ENCODE peak calls at places on chromosome 14, in eight cellular contexts. A is mesothelial cell of epicardium, D is chondrocyte, I is epithelial cell of proximal tubule, P is AG10803, R is fibroblast of mammary gland, L is progenitor cell of endocrine pancreas, O is Caco-2. M is an unnamed sample.

GRCh38 chr14:61545716-61546455 is 149.4 kb upstream of the HIF1A start:
- DNase-seq in O (no peak), I (no peak), D (no peak), A (no peak), R (no peak), L (no peak), P (no peak), M (no peak)

GRCh38 chr14:91303091-91303923 is 58.8 kb upstream of the GPR68 start:
- DNase-seq in R (peak; percentile 7), L (no peak), P (no peak), O (peak; percentile 52), I (no peak), A (no peak), D (no peak), M (peak; percentile 97)

GRCh38 chr14:93619176-93619793 is 169.0 kb downstream of the PRIMA1 start:
- DNase-seq in L (peak; percentile 11), R (peak; percentile 61), D (no peak), P (peak; percentile 44), I (peak; percentile 7), A (peak; percentile 41), O (peak; percentile 45), M (peak; percentile 46)

GRCh38 chr14:92481386-92481785 is 32.2 kb upstream of the RIN3 start:
- DNase-seq in A (no peak), P (peak; percentile 74), O (no peak), D (no peak), L (no peak), I (no peak), R (peak; percentile 64), M (no peak)

GRCh38 chr14:71242237-71242748 is 335.0 kb downstream of the PCNX1 start:
- DNase-seq in A (no peak), I (no peak), O (no peak), R (peak; percentile 84), D (no peak), L (no peak), P (peak; percentile 94), M (no peak)

GRCh38 chr14:51653096-51653814 is 1.5 kb downstream of the FRMD6 start:
- DNase-seq in L (no peak), R (peak; percentile 77), P (peak; percentile 88), I (peak; percentile 56), O (peak; percentile 20), A (no peak), D (no peak), M (peak; percentile 21)

GRCh38 chr14:91265404-91265803 is 20.9 kb upstream of the GPR68 start:
- DNase-seq in P (no peak), D (no peak), L (no peak), I (no peak), A (no peak), O (no peak), R (no peak), M (no peak)

GRCh38 chr14:42429401-42429800 is 822.7 kb downstream of the LRFN5 start:
- DNase-seq in P (no peak), R (no peak), I (no peak), D (no peak), O (no peak), A (no peak), L (no peak), M (no peak)

GRCh38 chr14:36162267-36162666 is 14.3 kb downstream of the PTCSC3 start:
- DNase-seq in O (no peak), R (no peak), D (no peak), I (no peak), A (no peak), P (no peak), L (no peak), M (no peak)

GRCh38 chr14:88104710-88105109 is 99.8 kb downstream of the GPR65 start:
- DNase-seq in A (no peak), P (no peak), I (no peak), O (no peak), R (no peak), D (no peak), L (no peak), M (no peak)

GRCh38 chr14:88106377-88106776 is 101.4 kb downstream of the GPR65 start:
- DNase-seq in O (no peak), A (no peak), R (no peak), D (no peak), L (no peak), I (no peak), P (no peak), M (no peak)
- TF ChIP-seq CTCF in O (no peak), A (no peak), R (no peak), D (no peak), L (no peak), I (no peak), P (no peak), M (no peak)

DNA sequence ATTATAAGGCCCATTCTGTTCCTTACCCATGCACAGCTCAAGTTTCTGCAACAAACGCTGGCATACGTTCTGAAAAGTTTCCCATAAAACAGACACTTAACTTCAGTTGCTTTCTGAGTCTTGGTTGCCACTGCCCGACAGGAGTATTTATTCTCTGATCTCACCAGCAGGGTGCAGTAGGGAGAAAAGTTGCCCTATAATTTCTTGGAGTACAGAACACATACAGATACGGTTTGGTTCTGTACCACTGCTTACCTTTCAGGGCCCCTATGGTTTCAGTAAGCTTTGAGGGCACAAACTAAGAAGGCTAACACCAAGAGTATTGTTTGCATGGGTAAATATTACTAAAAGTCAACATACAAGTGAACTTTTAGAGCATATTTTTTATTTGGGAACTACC is 77.9 kb downstream of the SPATA7 start:
- DNase-seq in L (no peak), P (no peak), A (no peak), R (peak; percentile 32), I (no peak), D (no peak), O (peak; percentile 37), M (no peak)
- TF ChIP-seq CTCF in L (peak; percentile 37), P (peak; percentile 39), A (peak; percentile 48), R (peak; percentile 49), I (peak; percentile 61), D (peak; percentile 55), O (peak; percentile 24), M (peak; percentile 54)

GRCh38 chr14:32825058-32825457 is 113.6 kb upstream of the NPAS3 start:
- DNase-seq in A (no peak), D (no peak), P (no peak), R (no peak), O (no peak), I (no peak), L (no peak), M (no peak)

GRCh38 chr14:32824195-32824594 is 114.5 kb upstream of the NPAS3 start:
- DNase-seq in D (no peak), A (no peak), L (no peak), I (no peak), O (no peak), P (no peak), R (no peak), M (no peak)

GRCh38 chr14:32821989-32822653 is 116.6 kb upstream of the NPAS3 start:
- DNase-seq in A (no peak), O (no peak), I (no peak), P (no peak), R (no peak), D (no peak), L (no peak), M (no peak)

GRCh38 chr14:32820686-32821085 is 118.0 kb upstream of the NPAS3 start:
- DNase-seq in P (no peak), L (no peak), R (no peak), A (no peak), I (no peak), D (no peak), O (no peak), M (no peak)

DNA sequence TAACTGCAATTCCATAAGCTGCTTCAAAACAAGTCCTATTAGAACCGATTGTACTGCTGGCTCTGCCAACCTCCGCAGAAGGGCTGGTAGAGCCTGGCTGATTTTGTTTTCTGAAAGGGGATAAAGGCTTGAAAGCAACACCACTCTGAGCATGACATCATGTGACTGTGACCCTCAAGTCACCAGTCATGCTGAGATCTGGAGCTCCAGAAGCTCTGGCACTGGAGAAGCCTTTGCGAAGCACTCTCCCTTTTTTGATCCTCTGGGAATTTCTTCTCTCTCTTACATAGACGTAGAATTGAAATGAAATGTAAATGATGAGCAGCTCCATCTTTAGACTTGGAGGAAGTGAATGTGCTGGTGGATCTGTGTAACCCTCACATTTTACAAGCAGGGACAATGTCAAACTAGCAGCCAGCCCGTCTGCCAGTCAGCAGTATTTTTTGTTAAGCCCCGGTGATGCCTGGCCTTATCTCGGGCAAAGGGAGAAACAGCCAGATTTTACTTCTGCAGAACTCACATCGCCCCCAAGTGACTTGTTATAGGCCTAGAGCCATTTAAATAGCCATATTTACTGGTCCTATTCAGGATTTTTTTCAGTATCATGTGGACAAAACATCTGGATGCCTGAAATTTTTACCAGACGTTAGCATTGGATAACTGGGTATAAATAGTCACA is 112.1 kb upstream of the NPAS3 start:
- DNase-seq in I (no peak), O (no peak), P (peak; percentile 8), R (peak; percentile 49), A (no peak), D (no peak), L (no peak), M (no peak)
- TF ChIP-seq CTCF in I (peak; percentile 30), O (no peak), P (peak; percentile 16), R (peak; percentile 27), A (no peak), D (peak; percentile 66), L (no peak), M (no peak)

GRCh38 chr14:30330452-30330851 is 228.5 kb upstream of the G2E3 start:
- DNase-seq in I (no peak), D (no peak), R (peak; percentile 11), A (no peak), P (peak; percentile 2), L (no peak), O (peak; percentile 3), M (no peak)
- TF ChIP-seq CTCF in I (peak; percentile 57), D (peak; percentile 70), R (peak; percentile 35), A (peak; percentile 85), P (peak; percentile 50), L (peak; percentile 45), O (peak; percentile 26), M (peak; percentile 70)

GRCh38 chr14:74763803-74764531 is 851 bp downstream of the YLPM1 start:
- DNase-seq in A (no peak), D (no peak), P (peak; percentile 16), L (no peak), R (peak; percentile 22), O (peak; percentile 9), I (no peak), M (no peak)

GRCh38 chr14:74765721-74766120 is 2.6 kb downstream of the YLPM1 start:
- DNase-seq in A (no peak), R (no peak), L (no peak), O (no peak), P (no peak), I (no peak), D (no peak), M (no peak)

DNA sequence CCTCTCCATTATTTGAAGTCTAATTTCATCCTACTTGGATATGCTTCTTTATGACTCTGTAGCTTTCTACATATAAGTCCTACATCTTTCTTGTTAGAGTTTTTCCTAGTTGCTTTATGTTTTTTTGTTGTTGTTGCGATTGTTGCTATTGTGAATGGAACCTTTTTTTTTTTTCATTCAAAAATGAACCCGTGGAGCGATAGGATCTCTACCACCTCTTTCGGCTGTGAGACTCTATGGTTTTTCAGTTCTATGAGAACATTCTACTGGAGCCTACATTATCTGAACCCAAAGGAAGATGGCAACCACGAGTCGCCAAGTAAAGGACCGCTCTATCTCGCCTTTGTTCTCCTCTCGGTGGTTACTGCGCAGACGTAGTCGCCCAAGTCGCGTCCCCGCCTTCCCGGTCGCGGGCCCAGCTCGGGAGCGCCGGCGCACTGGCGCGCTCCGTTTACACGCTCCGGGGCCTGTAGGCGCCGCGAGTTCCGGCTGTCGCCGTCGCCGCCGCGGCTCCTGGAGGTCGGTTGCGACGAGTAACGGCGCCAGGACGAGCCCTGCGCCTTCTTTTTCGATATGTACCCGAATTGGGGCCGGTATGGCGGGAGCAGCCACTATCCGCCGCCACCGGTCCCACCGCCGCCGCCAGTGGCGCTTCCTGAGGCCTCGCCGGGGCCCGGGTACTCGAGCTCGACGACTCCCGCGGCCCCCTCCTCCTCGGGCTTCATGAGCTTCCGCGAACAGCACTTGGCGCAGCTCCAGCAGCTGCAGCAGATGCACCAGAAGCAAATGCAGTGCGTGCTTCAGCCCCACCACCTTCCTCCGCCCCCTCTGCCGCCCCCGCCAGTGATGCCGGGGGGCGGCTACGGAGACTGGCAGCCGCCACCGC is at the start of gene YLPM1:
- DNase-seq in O (peak; percentile 94), D (peak; percentile 95), I (peak; percentile 92), A (peak; percentile 92), P (peak; percentile 98), R (peak; percentile 98), L (peak; percentile 80), M (peak; percentile 88)
- TF ChIP-seq CTCF in O (peak; percentile 33), D (peak; percentile 79), I (peak; percentile 51), A (no peak), P (peak; percentile 74), R (peak; percentile 48), L (peak; percentile 49), M (no peak)